ENCODE peak calls at places on chromosome 12, in four cellular contexts. L is esophagus squamous epithelium; T is glutamatergic neuron; D is stimulated activated CD4-positive, alpha-beta T cell treated with anti-CD3 and anti-CD28 coated beads, TNF-alpha, amount 100 ng/mL, for 4 hours. M is an unnamed sample.

GRCh38 chr12:74235342-74235741 is 302.3 kb upstream of the ATXN7L3B start:
- DNase-seq in L (no peak), T (no peak), D (no peak), M (no peak)

GRCh38 chr12:113756609-113757008 is 209.5 kb downstream of the RBM19 start:
- DNase-seq in L (no peak), T (no peak), D (no peak), M (no peak)

GRCh38 chr12:15563683-15564082 is 225.5 kb downstream of the EPS8 start:
- DNase-seq in L (no peak), T (no peak), D (no peak), M (peak)

GRCh38 chr12:48601013-48601756 is 31.3 kb upstream of the LALBA start:
- DNase-seq in L (no peak), T (no peak), D (no peak), M (no peak)

GRCh38 chr12:53230971-53231858 is 794 bp downstream of the RARG start:
- DNase-seq in L (no peak), T (no peak), D (no peak), M (no peak)

GRCh38 chr12:27525373-27525772 is 1.4 kb downstream of the PPFIBP1 start:
- DNase-seq in L (no peak), T (no peak), D (no peak), M (peak)

GRCh38 chr12:125451408-125451807 is 386.2 kb downstream of the AACS start:
- DNase-seq in L (no peak), T (no peak), D (no peak), M (no peak)

GRCh38 chr12:50246873-50247612 is 36.3 kb downstream of the LIMA1 start:
- DNase-seq in L (no peak), T (no peak), D (peak), M (peak)

GRCh38 chr12:75933136-75933535 is 98.4 kb downstream of the PHLDA1 start:
- DNase-seq in L (no peak), T (no peak), D (no peak), M (no peak)

GRCh38 chr12:94545937-94546771 is 86.5 kb upstream of the CEP83 start:
- DNase-seq in L (no peak), T (peak), D (no peak), M (peak)

GRCh38 chr12:72271741-72272661 is at the start of gene TRHDE:
- DNase-seq in L (no peak), T (peak), D (no peak), M (peak)

GRCh38 chr12:3748620-3749019 is 4.3 kb downstream of the CRACR2A start:
- DNase-seq in L (no peak), T (no peak), D (no peak), M (no peak)

GRCh38 chr12:99985631-99986030 is 895 bp upstream of the ANKS1B start:
- DNase-seq in L (no peak), T (no peak), D (no peak), M (no peak)

GRCh38 chr12:6796576-6796975 is 7.2 kb downstream of the CD4 start:
- DNase-seq in L (no peak), T (no peak), D (no peak), M (no peak)

GRCh38 chr12:90355701-90356345 is 599.2 kb downstream of the CCER1 start:
- DNase-seq in L (no peak), T (no peak), D (no peak), M (no peak)

GRCh38 chr12:31589582-31589895 is 1.4 kb downstream of the DENND5B start:
- DNase-seq in L (no peak), T (peak), D (no peak), M (no peak)

GRCh38 chr12:18045446-18046001 is 44.5 kb downstream of the RERGL start:
- DNase-seq in L (no peak), T (no peak), D (no peak), M (no peak)

M was measured in colonic mucosa.